ENCODE peak calls at places on chromosome 2, in nine cellular contexts. One of them, this sample, is unnamed.

GRCh38 chr2:224412064-224412921 is 10.4 kb upstream of the FAM124B start:
- DNase-seq in neural progenitor cell: no peak
- DNase-seq in K562: no peak
- DNase-seq in GM23338: no peak
- DNase-seq in hepatocyte: peak
- DNase-seq in mammary epithelial cell: peak
- DNase-seq in HCT116: no peak
- DNase-seq in HepG2: no peak
- DNase-seq in fibroblast of lung: peak
- DNase-seq in this sample: no peak

GRCh38 chr2:171923206-171923605 is 945 bp downstream of the HAT1 start:
- DNase-seq in HepG2: peak
- DNase-seq in mammary epithelial cell: peak
- DNase-seq in K562: peak
- DNase-seq in fibroblast of lung: peak
- DNase-seq in hepatocyte: peak
- DNase-seq in HCT116: peak
- DNase-seq in GM23338: peak
- DNase-seq in neural progenitor cell: no peak
- DNase-seq in this sample: peak

GRCh38 chr2:48483506-48483905 is 46.4 kb upstream of the STON1 start:
- DNase-seq in HepG2: no peak
- DNase-seq in K562: no peak
- DNase-seq in GM23338: no peak
- DNase-seq in hepatocyte: no peak
- DNase-seq in HCT116: no peak
- DNase-seq in neural progenitor cell: no peak
- DNase-seq in mammary epithelial cell: no peak
- DNase-seq in fibroblast of lung: peak
- DNase-seq in this sample: no peak

GRCh38 chr2:152200562-152201465 is 25.3 kb upstream of the STAM2 start:
- DNase-seq in neural progenitor cell: peak
- DNase-seq in hepatocyte: peak
- DNase-seq in HepG2: peak
- DNase-seq in GM23338: peak
- DNase-seq in HCT116: peak
- DNase-seq in mammary epithelial cell: peak
- DNase-seq in fibroblast of lung: peak
- DNase-seq in K562: peak
- DNase-seq in this sample: peak

GRCh38 chr2:1670636-1671035 is 73.7 kb downstream of the PXDN start:
- DNase-seq in GM23338: no peak
- DNase-seq in mammary epithelial cell: no peak
- DNase-seq in K562: no peak
- DNase-seq in HepG2: no peak
- DNase-seq in HCT116: no peak
- DNase-seq in neural progenitor cell: no peak
- DNase-seq in fibroblast of lung: no peak
- DNase-seq in hepatocyte: no peak
- DNase-seq in this sample: no peak

GRCh38 chr2:7196871-7197270 is 279.7 kb downstream of the RNF144A start:
- DNase-seq in hepatocyte: no peak
- DNase-seq in HCT116: no peak
- DNase-seq in neural progenitor cell: no peak
- DNase-seq in GM23338: no peak
- DNase-seq in mammary epithelial cell: no peak
- DNase-seq in HepG2: no peak
- DNase-seq in K562: no peak
- DNase-seq in fibroblast of lung: no peak
- DNase-seq in this sample: no peak

GRCh38 chr2:136141510-136142154 is 23.7 kb upstream of the CXCR4 start:
- DNase-seq in fibroblast of lung: no peak
- DNase-seq in HepG2: no peak
- DNase-seq in mammary epithelial cell: peak
- DNase-seq in hepatocyte: peak
- DNase-seq in HCT116: no peak
- DNase-seq in K562: peak
- DNase-seq in neural progenitor cell: peak
- DNase-seq in GM23338: no peak
- DNase-seq in this sample: no peak

GRCh38 chr2:16617282-16618266 is 48.1 kb downstream of the CYRIA start:
- DNase-seq in K562: peak
- DNase-seq in hepatocyte: peak
- DNase-seq in HepG2: no peak
- DNase-seq in GM23338: peak
- DNase-seq in HCT116: no peak
- DNase-seq in neural progenitor cell: peak
- DNase-seq in fibroblast of lung: peak
- DNase-seq in mammary epithelial cell: no peak
- DNase-seq in this sample: no peak

GRCh38 chr2:233386382-233387041 is 32.2 kb downstream of the DGKD start:
- DNase-seq in HCT116: no peak
- DNase-seq in K562: no peak
- DNase-seq in hepatocyte: no peak
- DNase-seq in fibroblast of lung: peak
- DNase-seq in GM23338: no peak
- DNase-seq in neural progenitor cell: no peak
- DNase-seq in HepG2: no peak
- DNase-seq in mammary epithelial cell: no peak
- DNase-seq in this sample: no peak

GRCh38 chr2:170660406-170660805 is 54.7 kb upstream of the SP5 start:
- DNase-seq in mammary epithelial cell: no peak
- DNase-seq in hepatocyte: no peak
- DNase-seq in HCT116: no peak
- DNase-seq in GM23338: no peak
- DNase-seq in neural progenitor cell: no peak
- DNase-seq in HepG2: no peak
- DNase-seq in K562: no peak
- DNase-seq in fibroblast of lung: peak
- DNase-seq in this sample: no peak

GRCh38 chr2:39065616-39066015 is 55.2 kb downstream of the SOS1 start:
- DNase-seq in hepatocyte: no peak
- DNase-seq in HCT116: no peak
- DNase-seq in K562: no peak
- DNase-seq in HepG2: no peak
- DNase-seq in fibroblast of lung: no peak
- DNase-seq in neural progenitor cell: no peak
- DNase-seq in mammary epithelial cell: peak
- DNase-seq in GM23338: no peak
- DNase-seq in this sample: no peak

GRCh38 chr2:228245601-228246000 is 64.1 kb upstream of the SPHKAP start:
- DNase-seq in K562: no peak
- DNase-seq in GM23338: no peak
- DNase-seq in HepG2: no peak
- DNase-seq in HCT116: no peak
- DNase-seq in neural progenitor cell: no peak
- DNase-seq in mammary epithelial cell: no peak
- DNase-seq in hepatocyte: no peak
- DNase-seq in fibroblast of lung: no peak
- DNase-seq in this sample: no peak
- TF ChIP-seq CTCF in K562: no peak
- TF ChIP-seq CTCF in GM23338: no peak
- TF ChIP-seq CTCF in HepG2: no peak
- TF ChIP-seq CTCF in HCT116: no peak
- TF ChIP-seq CTCF in neural progenitor cell: no peak
- TF ChIP-seq CTCF in mammary epithelial cell: no peak
- TF ChIP-seq CTCF in hepatocyte: no peak
- TF ChIP-seq CTCF in fibroblast of lung: no peak
- TF ChIP-seq CTCF in this sample: no peak

DNA sequence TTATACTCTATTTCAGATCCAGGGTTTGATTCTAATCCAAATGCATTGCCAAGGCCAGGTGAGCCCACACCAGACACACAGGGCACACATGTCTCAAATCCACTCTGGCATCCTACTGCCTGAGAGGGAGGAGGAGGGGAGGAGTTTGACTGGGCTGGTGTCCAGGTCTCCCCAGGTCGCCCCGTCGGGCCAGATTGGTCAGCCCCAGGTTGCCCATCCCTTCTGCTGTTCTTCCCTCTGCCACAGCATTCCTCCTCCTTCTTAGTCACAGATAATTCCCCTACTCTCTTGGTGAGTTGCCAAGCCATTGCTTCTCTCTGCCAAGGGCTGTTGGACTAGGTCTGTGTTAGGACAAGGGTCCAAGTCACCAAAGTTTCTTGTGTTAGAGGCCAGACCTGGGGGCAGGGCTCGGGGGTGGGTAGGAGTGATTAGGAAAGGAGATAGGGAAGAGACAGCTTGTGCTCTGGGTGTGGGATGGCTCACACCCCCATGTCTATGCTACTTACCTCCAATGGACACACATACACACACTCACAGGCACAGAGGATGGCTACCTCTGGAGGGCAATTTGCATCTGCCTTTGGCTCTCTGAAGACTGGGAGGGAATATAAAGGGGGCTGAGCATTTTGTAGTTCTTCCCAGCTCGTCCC is 2.5 kb upstream of the EGR4 start:
- DNase-seq in hepatocyte: no peak
- DNase-seq in mammary epithelial cell: peak
- DNase-seq in GM23338: no peak
- DNase-seq in neural progenitor cell: no peak
- DNase-seq in HCT116: no peak
- DNase-seq in HepG2: no peak
- DNase-seq in K562: no peak
- DNase-seq in fibroblast of lung: no peak
- DNase-seq in this sample: peak
- TF ChIP-seq EZH2 in hepatocyte: no peak
- TF ChIP-seq EZH2 in mammary epithelial cell: no peak
- TF ChIP-seq EZH2 in GM23338: no peak
- TF ChIP-seq EZH2 in neural progenitor cell: no peak
- TF ChIP-seq EZH2 in HCT116: no peak
- TF ChIP-seq EZH2 in HepG2: no peak
- TF ChIP-seq EZH2 in K562: no peak
- TF ChIP-seq EZH2 in fibroblast of lung: no peak
- TF ChIP-seq EZH2 in this sample: no peak

DNA sequence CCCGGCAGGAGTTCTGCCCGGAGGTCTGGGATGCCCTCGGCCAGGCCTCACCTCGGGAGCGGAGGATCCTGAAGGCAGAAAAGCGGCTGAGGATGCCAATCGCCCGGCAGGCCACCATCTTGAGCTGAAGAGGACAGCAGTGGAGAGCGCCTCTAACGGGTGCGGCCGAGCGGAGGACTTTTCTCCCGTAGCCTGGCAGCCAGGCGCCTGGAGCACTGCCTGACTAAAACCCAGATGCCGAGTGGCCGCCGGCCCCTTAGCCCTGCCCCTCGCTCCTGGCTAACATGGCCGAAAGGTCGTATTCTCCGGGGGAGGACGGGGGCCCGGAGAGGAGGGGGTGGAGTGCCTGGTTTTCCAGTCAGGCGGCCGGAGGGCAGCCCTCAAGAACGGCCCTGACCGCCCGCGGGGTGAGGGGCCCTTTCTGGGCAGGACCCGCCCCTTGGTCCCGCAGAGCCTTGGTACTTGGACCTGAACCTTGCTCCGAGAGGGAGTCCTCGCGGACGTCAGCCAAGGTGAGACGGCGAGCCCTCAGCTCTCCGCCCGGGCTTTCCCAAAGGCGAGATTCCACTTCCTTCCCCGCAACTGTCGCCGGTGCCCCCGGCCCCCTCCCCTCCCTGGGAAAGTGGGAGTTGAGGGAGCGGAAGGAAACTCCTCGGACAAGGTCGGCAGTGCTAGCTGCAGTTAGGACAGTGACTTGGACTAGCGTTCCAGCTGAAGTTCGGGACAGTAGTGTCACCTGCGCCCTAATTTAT is at the start of the genes HADHA and HADHB:
- DNase-seq in fibroblast of lung: peak
- DNase-seq in hepatocyte: peak
- DNase-seq in mammary epithelial cell: peak
- DNase-seq in neural progenitor cell: peak
- DNase-seq in HepG2: peak
- DNase-seq in HCT116: peak
- DNase-seq in K562: peak
- DNase-seq in GM23338: peak
- DNase-seq in this sample: peak
- TF ChIP-seq CTCF in fibroblast of lung: peak
- TF ChIP-seq CTCF in hepatocyte: no peak
- TF ChIP-seq CTCF in mammary epithelial cell: peak
- TF ChIP-seq CTCF in neural progenitor cell: peak
- TF ChIP-seq CTCF in HepG2: peak
- TF ChIP-seq CTCF in HCT116: no peak
- TF ChIP-seq CTCF in K562: peak
- TF ChIP-seq CTCF in GM23338: no peak
- TF ChIP-seq CTCF in this sample: peak

GRCh38 chr2:231037202-231037730 is at the start of gene C2orf72:
- DNase-seq in mammary epithelial cell: no peak
- DNase-seq in K562: no peak
- DNase-seq in HepG2: no peak
- DNase-seq in hepatocyte: peak
- DNase-seq in neural progenitor cell: peak
- DNase-seq in GM23338: peak
- DNase-seq in fibroblast of lung: no peak
- DNase-seq in HCT116: no peak
- DNase-seq in this sample: no peak
- TF ChIP-seq EZH2 in mammary epithelial cell: peak
- TF ChIP-seq EZH2 in K562: no peak
- TF ChIP-seq EZH2 in HepG2: no peak
- TF ChIP-seq EZH2 in hepatocyte: no peak
- TF ChIP-seq EZH2 in neural progenitor cell: no peak
- TF ChIP-seq EZH2 in GM23338: no peak
- TF ChIP-seq EZH2 in fibroblast of lung: peak
- TF ChIP-seq EZH2 in HCT116: no peak
- TF ChIP-seq EZH2 in this sample: no peak

GRCh38 chr2:84515788-84516187 is 510 bp upstream of the DNAH6 start:
- DNase-seq in neural progenitor cell: no peak
- DNase-seq in HepG2: no peak
- DNase-seq in HCT116: no peak
- DNase-seq in hepatocyte: no peak
- DNase-seq in GM23338: no peak
- DNase-seq in mammary epithelial cell: no peak
- DNase-seq in fibroblast of lung: no peak
- DNase-seq in K562: no peak
- DNase-seq in this sample: no peak

GRCh38 chr2:84516234-84516986 is at the start of gene DNAH6:
- DNase-seq in fibroblast of lung: peak
- DNase-seq in GM23338: peak
- DNase-seq in mammary epithelial cell: peak
- DNase-seq in neural progenitor cell: peak
- DNase-seq in K562: peak
- DNase-seq in HepG2: peak
- DNase-seq in hepatocyte: peak
- DNase-seq in HCT116: peak
- DNase-seq in this sample: peak

GRCh38 chr2:84519332-84519957 is 3.1 kb downstream of the DNAH6 start:
- DNase-seq in HCT116: no peak
- DNase-seq in HepG2: no peak
- DNase-seq in neural progenitor cell: no peak
- DNase-seq in fibroblast of lung: no peak
- DNase-seq in K562: no peak
- DNase-seq in GM23338: no peak
- DNase-seq in hepatocyte: no peak
- DNase-seq in mammary epithelial cell: no peak
- DNase-seq in this sample: no peak
- TF ChIP-seq CTCF in HCT116: no peak
- TF ChIP-seq CTCF in HepG2: no peak
- TF ChIP-seq CTCF in neural progenitor cell: no peak
- TF ChIP-seq CTCF in fibroblast of lung: no peak
- TF ChIP-seq CTCF in K562: no peak
- TF ChIP-seq CTCF in GM23338: no peak
- TF ChIP-seq CTCF in hepatocyte: no peak
- TF ChIP-seq CTCF in mammary epithelial cell: no peak
- TF ChIP-seq CTCF in this sample: no peak

GRCh38 chr2:218871345-218872302 is 9.0 kb upstream of the WNT10A start:
- DNase-seq in fibroblast of lung: no peak
- DNase-seq in hepatocyte: no peak
- DNase-seq in HepG2: no peak
- DNase-seq in GM23338: no peak
- DNase-seq in K562: no peak
- DNase-seq in mammary epithelial cell: no peak
- DNase-seq in HCT116: no peak
- DNase-seq in neural progenitor cell: no peak
- DNase-seq in this sample: no peak
- TF ChIP-seq EZH2 in fibroblast of lung: peak
- TF ChIP-seq EZH2 in hepatocyte: peak
- TF ChIP-seq EZH2 in HepG2: peak
- TF ChIP-seq EZH2 in GM23338: peak
- TF ChIP-seq EZH2 in K562: no peak
- TF ChIP-seq EZH2 in mammary epithelial cell: no peak
- TF ChIP-seq EZH2 in HCT116: no peak
- TF ChIP-seq EZH2 in neural progenitor cell: peak
- TF ChIP-seq EZH2 in this sample: no peak

This sample was measured in PC-3.